ENCODE peak calls at places on chromosomes 5 and 9, in four cellular contexts. One of them, this sample, is unnamed.

GRCh38 chr9:113056191-113057106 is at the start of gene ZFP37:
- DNase-seq in heart left ventricle: peak
- DNase-seq in upper lobe of left lung: peak
- DNase-seq in CD8-positive, alpha-beta T cell: peak
- DNase-seq in this sample: peak

GRCh38 chr9:110517483-110517882 is 62.1 kb downstream of the SVEP1 start:
- DNase-seq in upper lobe of left lung: no peak
- DNase-seq in CD8-positive, alpha-beta T cell: no peak
- DNase-seq in heart left ventricle: no peak
- DNase-seq in this sample: no peak

GRCh38 chr5:38456657-38457056 is 99.8 kb downstream of the LIFR start:
- DNase-seq in heart left ventricle: no peak
- DNase-seq in CD8-positive, alpha-beta T cell: no peak
- DNase-seq in upper lobe of left lung: no peak
- DNase-seq in this sample: no peak

GRCh38 chr9:102113191-102113590 is 374.7 kb upstream of the GRIN3A start:
- DNase-seq in upper lobe of left lung: no peak
- DNase-seq in CD8-positive, alpha-beta T cell: no peak
- DNase-seq in heart left ventricle: no peak
- DNase-seq in this sample: no peak

GRCh38 chr5:38595149-38595725 is 38.8 kb upstream of the LIFR start:
- DNase-seq in heart left ventricle: no peak
- DNase-seq in CD8-positive, alpha-beta T cell: no peak
- DNase-seq in upper lobe of left lung: no peak
- DNase-seq in this sample: no peak

GRCh38 chr9:99919930-99920329 is 13.5 kb downstream of the STX17 start:
- DNase-seq in heart left ventricle: no peak
- DNase-seq in upper lobe of left lung: no peak
- DNase-seq in CD8-positive, alpha-beta T cell: no peak
- DNase-seq in this sample: no peak

GRCh38 chr5:139744471-139745120 is 51.0 kb upstream of the PSD2 start:
- DNase-seq in CD8-positive, alpha-beta T cell: no peak
- DNase-seq in upper lobe of left lung: no peak
- DNase-seq in heart left ventricle: no peak
- DNase-seq in this sample: no peak

GRCh38 chr5:55636711-55637110 is 75.4 kb downstream of the SLC38A9 start:
- DNase-seq in upper lobe of left lung: peak
- DNase-seq in heart left ventricle: peak
- DNase-seq in CD8-positive, alpha-beta T cell: no peak
- DNase-seq in this sample: no peak

GRCh38 chr5:140243855-140244254 is 59.0 kb downstream of the PFDN1 start:
- DNase-seq in heart left ventricle: no peak
- DNase-seq in upper lobe of left lung: no peak
- DNase-seq in CD8-positive, alpha-beta T cell: no peak
- DNase-seq in this sample: no peak

GRCh38 chr5:79093762-79094161 is 17.8 kb upstream of the BHMT start:
- DNase-seq in upper lobe of left lung: no peak
- DNase-seq in heart left ventricle: no peak
- DNase-seq in CD8-positive, alpha-beta T cell: no peak
- DNase-seq in this sample: no peak

GRCh38 chr5:31172881-31173280 is 20.6 kb upstream of the CDH6 start:
- DNase-seq in upper lobe of left lung: no peak
- DNase-seq in CD8-positive, alpha-beta T cell: no peak
- DNase-seq in heart left ventricle: no peak
- DNase-seq in this sample: no peak

GRCh38 chr9:136278894-136279293 is 25.0 kb downstream of the CCDC187 start:
- DNase-seq in upper lobe of left lung: no peak
- DNase-seq in CD8-positive, alpha-beta T cell: no peak
- DNase-seq in heart left ventricle: no peak
- DNase-seq in this sample: no peak

GRCh38 chr9:130104413-130105193 is 50.9 kb downstream of the GPR107 start:
- DNase-seq in upper lobe of left lung: no peak
- DNase-seq in heart left ventricle: no peak
- DNase-seq in CD8-positive, alpha-beta T cell: no peak
- DNase-seq in this sample: no peak

GRCh38 chr5:123515904-123516303 is 3.9 kb downstream of the CSNK1G3 start:
- DNase-seq in CD8-positive, alpha-beta T cell: no peak
- DNase-seq in upper lobe of left lung: no peak
- DNase-seq in heart left ventricle: no peak
- DNase-seq in this sample: no peak

GRCh38 chr9:107426126-107426525 is 63.4 kb downstream of the KLF4 start:
- DNase-seq in CD8-positive, alpha-beta T cell: no peak
- DNase-seq in upper lobe of left lung: no peak
- DNase-seq in heart left ventricle: no peak
- DNase-seq in this sample: no peak

GRCh38 chr9:107425110-107426025 is 64.2 kb downstream of the KLF4 start:
- DNase-seq in CD8-positive, alpha-beta T cell: peak
- DNase-seq in heart left ventricle: peak
- DNase-seq in upper lobe of left lung: peak
- DNase-seq in this sample: peak

GRCh38 chr9:107423540-107423939 is 66.0 kb downstream of the KLF4 start:
- DNase-seq in upper lobe of left lung: no peak
- DNase-seq in heart left ventricle: no peak
- DNase-seq in CD8-positive, alpha-beta T cell: no peak
- DNase-seq in this sample: no peak

GRCh38 chr9:107422189-107422802 is 67.3 kb downstream of the KLF4 start:
- DNase-seq in heart left ventricle: peak
- DNase-seq in CD8-positive, alpha-beta T cell: no peak
- DNase-seq in upper lobe of left lung: peak
- DNase-seq in this sample: no peak
- H3K27ac ChIP-seq in heart left ventricle: no peak
- H3K27ac ChIP-seq in CD8-positive, alpha-beta T cell: no peak
- H3K27ac ChIP-seq in upper lobe of left lung: no peak
- H3K27ac ChIP-seq in this sample: no peak

GRCh38 chr5:172866378-172866777 is 32.3 kb downstream of the ERGIC1 start:
- DNase-seq in upper lobe of left lung: no peak
- DNase-seq in CD8-positive, alpha-beta T cell: no peak
- DNase-seq in heart left ventricle: no peak
- DNase-seq in this sample: no peak
- H3K27ac ChIP-seq in upper lobe of left lung: no peak
- H3K27ac ChIP-seq in CD8-positive, alpha-beta T cell: no peak
- H3K27ac ChIP-seq in heart left ventricle: peak
- H3K27ac ChIP-seq in this sample: peak

GRCh38 chr9:94638335-94639044 is 828 bp downstream of the FBP1 start:
- DNase-seq in CD8-positive, alpha-beta T cell: no peak
- DNase-seq in upper lobe of left lung: no peak
- DNase-seq in heart left ventricle: no peak
- DNase-seq in this sample: no peak
- H3K27ac ChIP-seq in CD8-positive, alpha-beta T cell: no peak
- H3K27ac ChIP-seq in upper lobe of left lung: peak
- H3K27ac ChIP-seq in heart left ventricle: no peak
- H3K27ac ChIP-seq in this sample: no peak

GRCh38 chr9:91914404-91914803 is 35.6 kb downstream of the ROR2 start:
- DNase-seq in heart left ventricle: no peak
- DNase-seq in CD8-positive, alpha-beta T cell: no peak
- DNase-seq in upper lobe of left lung: no peak
- DNase-seq in this sample: peak

GRCh38 chr9:91913986-91914385 is 36.0 kb downstream of the ROR2 start:
- DNase-seq in upper lobe of left lung: no peak
- DNase-seq in CD8-positive, alpha-beta T cell: no peak
- DNase-seq in heart left ventricle: no peak
- DNase-seq in this sample: no peak

GRCh38 chr9:91914937-91915336 is 35.1 kb downstream of the ROR2 start:
- DNase-seq in upper lobe of left lung: no peak
- DNase-seq in CD8-positive, alpha-beta T cell: no peak
- DNase-seq in heart left ventricle: no peak
- DNase-seq in this sample: peak

GRCh38 chr9:91917436-91917835 is 32.6 kb downstream of the ROR2 start:
- DNase-seq in heart left ventricle: no peak
- DNase-seq in upper lobe of left lung: no peak
- DNase-seq in CD8-positive, alpha-beta T cell: no peak
- DNase-seq in this sample: no peak

GRCh38 chr9:91915524-91916266 is 34.3 kb downstream of the ROR2 start:
- DNase-seq in heart left ventricle: no peak
- DNase-seq in upper lobe of left lung: no peak
- DNase-seq in CD8-positive, alpha-beta T cell: no peak
- DNase-seq in this sample: no peak
- H3K27ac ChIP-seq in heart left ventricle: no peak
- H3K27ac ChIP-seq in upper lobe of left lung: no peak
- H3K27ac ChIP-seq in CD8-positive, alpha-beta T cell: no peak
- H3K27ac ChIP-seq in this sample: no peak

GRCh38 chr5:83865579-83865978 is 144.9 kb upstream of the HAPLN1 start:
- DNase-seq in heart left ventricle: no peak
- DNase-seq in CD8-positive, alpha-beta T cell: no peak
- DNase-seq in upper lobe of left lung: no peak
- DNase-seq in this sample: no peak
- H3K27ac ChIP-seq in heart left ventricle: no peak
- H3K27ac ChIP-seq in CD8-positive, alpha-beta T cell: no peak
- H3K27ac ChIP-seq in upper lobe of left lung: no peak
- H3K27ac ChIP-seq in this sample: no peak

DNA sequence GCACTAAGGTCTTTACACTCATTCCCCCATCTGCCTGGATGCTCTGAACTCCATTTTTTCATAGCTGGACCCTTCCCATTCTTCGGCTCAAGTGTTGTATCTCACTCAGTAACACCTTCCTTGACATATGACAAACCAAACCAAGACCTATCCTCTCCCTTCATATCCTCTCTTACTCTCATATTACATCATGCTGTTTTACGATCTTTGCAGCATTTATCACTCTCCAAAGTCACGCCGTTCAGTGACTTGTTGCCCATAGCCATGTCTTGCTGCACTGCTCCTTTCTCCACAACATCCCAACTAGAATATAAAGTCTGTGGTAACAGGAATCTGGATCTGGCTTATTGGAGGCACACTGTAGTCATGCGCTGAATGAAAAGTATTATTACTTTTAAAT is 923.6 kb upstream of the DMAC1 start:
- DNase-seq in heart left ventricle: no peak
- DNase-seq in CD8-positive, alpha-beta T cell: no peak
- DNase-seq in upper lobe of left lung: no peak
- DNase-seq in this sample: no peak
- H3K27ac ChIP-seq in heart left ventricle: no peak
- H3K27ac ChIP-seq in CD8-positive, alpha-beta T cell: no peak
- H3K27ac ChIP-seq in upper lobe of left lung: no peak
- H3K27ac ChIP-seq in this sample: no peak

DNA sequence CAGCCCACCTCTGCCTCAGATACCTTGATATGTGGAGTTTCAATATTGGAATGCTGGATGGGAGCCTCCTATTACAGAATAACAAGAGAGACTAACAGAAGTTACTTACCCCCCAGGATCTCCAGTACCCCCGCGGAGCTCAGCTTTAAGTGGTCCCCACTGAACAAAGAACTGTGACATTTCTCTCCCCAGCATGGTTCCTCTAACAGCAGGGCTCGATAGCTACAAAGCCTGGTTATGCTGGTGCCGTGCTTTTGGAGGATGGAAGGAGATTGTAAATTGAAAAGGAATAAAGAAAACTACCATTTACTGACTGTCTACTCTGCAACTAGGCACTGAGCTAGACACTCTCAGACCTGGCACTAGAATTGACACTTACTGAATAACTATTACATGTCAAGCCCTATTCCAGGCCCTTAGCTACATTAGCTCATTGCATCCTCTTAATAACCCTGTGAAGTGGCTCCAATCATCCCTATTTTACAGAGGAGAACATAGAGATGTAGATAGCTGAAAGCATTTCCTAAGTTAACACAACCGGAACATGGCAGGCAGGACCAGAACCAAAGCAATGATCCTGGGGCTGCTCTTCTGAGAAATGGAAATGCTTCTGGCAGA is 145.3 kb downstream of the TTLL11 start:
- DNase-seq in CD8-positive, alpha-beta T cell: no peak
- DNase-seq in heart left ventricle: no peak
- DNase-seq in upper lobe of left lung: peak
- DNase-seq in this sample: no peak
- H3K27ac ChIP-seq in CD8-positive, alpha-beta T cell: no peak
- H3K27ac ChIP-seq in heart left ventricle: no peak
- H3K27ac ChIP-seq in upper lobe of left lung: no peak
- H3K27ac ChIP-seq in this sample: no peak

GRCh38 chr5:20606006-20606405 is 618.0 kb upstream of the CDH18 start:
- DNase-seq in upper lobe of left lung: no peak
- DNase-seq in heart left ventricle: no peak
- DNase-seq in CD8-positive, alpha-beta T cell: no peak
- DNase-seq in this sample: no peak
- H3K27ac ChIP-seq in upper lobe of left lung: no peak
- H3K27ac ChIP-seq in heart left ventricle: no peak
- H3K27ac ChIP-seq in CD8-positive, alpha-beta T cell: no peak
- H3K27ac ChIP-seq in this sample: no peak

GRCh38 chr9:21803674-21804048 is 1.2 kb downstream of the MTAP start:
- DNase-seq in CD8-positive, alpha-beta T cell: no peak
- DNase-seq in heart left ventricle: no peak
- DNase-seq in upper lobe of left lung: no peak
- DNase-seq in this sample: no peak
- H3K27ac ChIP-seq in CD8-positive, alpha-beta T cell: peak
- H3K27ac ChIP-seq in heart left ventricle: peak
- H3K27ac ChIP-seq in upper lobe of left lung: peak
- H3K27ac ChIP-seq in this sample: peak

GRCh38 chr5:14250094-14250777 is 107.1 kb downstream of the TRIO start:
- DNase-seq in heart left ventricle: peak
- DNase-seq in upper lobe of left lung: peak
- DNase-seq in CD8-positive, alpha-beta T cell: no peak
- DNase-seq in this sample: no peak

GRCh38 chr5:14251733-14252132 is 108.6 kb downstream of the TRIO start:
- DNase-seq in upper lobe of left lung: no peak
- DNase-seq in heart left ventricle: no peak
- DNase-seq in CD8-positive, alpha-beta T cell: no peak
- DNase-seq in this sample: no peak

GRCh38 chr5:14249258-14250093 is 106.3 kb downstream of the TRIO start:
- DNase-seq in upper lobe of left lung: no peak
- DNase-seq in CD8-positive, alpha-beta T cell: no peak
- DNase-seq in heart left ventricle: no peak
- DNase-seq in this sample: no peak

GRCh38 chr5:14252793-14253192 is 109.7 kb downstream of the TRIO start:
- DNase-seq in upper lobe of left lung: no peak
- DNase-seq in CD8-positive, alpha-beta T cell: no peak
- DNase-seq in heart left ventricle: no peak
- DNase-seq in this sample: no peak

GRCh38 chr5:14250778-14251711 is 107.9 kb downstream of the TRIO start:
- DNase-seq in CD8-positive, alpha-beta T cell: no peak
- DNase-seq in upper lobe of left lung: no peak
- DNase-seq in heart left ventricle: no peak
- DNase-seq in this sample: no peak
- H3K27ac ChIP-seq in CD8-positive, alpha-beta T cell: no peak
- H3K27ac ChIP-seq in upper lobe of left lung: no peak
- H3K27ac ChIP-seq in heart left ventricle: peak
- H3K27ac ChIP-seq in this sample: peak